ENCODE peak calls at places on chromosomes 2 and 18, in four cellular contexts. G is fibroblast of pulmonary artery; B is AG10803; R is effector memory CD4-positive, alpha-beta T cell. U is an unnamed sample.

GRCh38 chr2:35125278-35125677 is 1230.3 kb upstream of the CRIM1 start:
- DNase-seq in G (no peak), B (no peak), R (no peak), U (no peak)

GRCh38 chr18:326846-327245 is 59.0 kb upstream of the THOC1 start:
- DNase-seq in B (no peak), R (no peak), G (no peak), U (no peak)

GRCh38 chr2:129764376-129765325 is 214.8 kb upstream of the RAB6C start:
- DNase-seq in B (no peak), R (no peak), G (no peak), U (no peak)

GRCh38 chr2:184921676-184922075 is 323.3 kb downstream of the ZNF804A start:
- DNase-seq in R (no peak), B (no peak), G (no peak), U (no peak)

GRCh38 chr2:25257032-25257455 is 84.7 kb downstream of the DNMT3A start:
- DNase-seq in B (peak), G (peak), R (no peak), U (peak)

GRCh38 chr2:158009425-158009824 is 92.3 kb upstream of the UPP2 start:
- DNase-seq in G (peak), B (no peak), R (no peak), U (no peak)

GRCh38 chr2:216362730-216363129 is 9.6 kb downstream of the MARCHF4 start:
- DNase-seq in R (no peak), G (peak), B (peak), U (peak)

GRCh38 chr18:77366725-77367641 is 117.3 kb downstream of the GALR1 start:
- DNase-seq in G (no peak), R (no peak), B (peak), U (peak)

GRCh38 chr2:148553332-148553887 is 91.1 kb upstream of the EPC2 start:
- DNase-seq in R (no peak), B (no peak), G (no peak), U (no peak)
- H3K4me3 ChIP-seq in R (peak), B (peak), G (peak), U (peak)

DNA sequence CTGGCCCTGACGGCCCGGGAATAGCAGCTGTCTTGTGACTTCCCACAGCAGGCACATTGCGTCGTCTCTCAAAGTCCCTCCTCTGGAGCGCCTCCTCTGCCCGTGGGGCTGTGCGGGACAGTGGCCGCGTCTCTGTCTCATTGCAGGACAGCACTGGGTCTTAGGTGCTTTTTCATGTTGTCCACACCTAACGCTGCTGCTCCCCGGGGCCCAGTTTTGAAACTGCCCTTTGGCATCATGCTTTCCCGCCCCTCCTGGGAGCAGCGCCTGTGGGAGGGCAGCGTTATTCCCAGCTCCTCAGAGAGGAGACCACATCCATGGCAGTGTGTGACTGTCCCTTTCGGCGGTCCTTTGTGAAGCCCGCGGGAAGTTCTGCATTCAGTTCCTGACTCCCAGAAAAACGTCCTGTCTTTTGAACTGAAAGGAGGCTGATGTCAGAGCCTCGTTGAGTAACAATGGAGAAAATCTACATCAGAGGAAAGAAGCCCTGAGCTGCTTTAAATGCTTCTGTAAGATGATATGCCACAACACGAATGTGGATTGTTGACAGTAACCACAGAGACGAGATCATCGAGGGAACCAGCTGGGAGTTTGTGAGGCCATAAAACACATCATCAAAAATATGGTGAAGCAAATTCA is 226.0 kb downstream of the FAM210A start:
- DNase-seq in R (no peak), G (peak), B (peak), U (peak)
- H3K4me3 ChIP-seq in R (no peak), G (no peak), B (peak), U (peak)

GRCh38 chr2:219002395-219003266 is 9.4 kb upstream of the CRYBA2 start:
- DNase-seq in R (peak), B (no peak), G (peak), U (no peak)
- H3K4me3 ChIP-seq in R (peak), B (no peak), G (no peak), U (no peak)

GRCh38 chr2:76866464-76866863 is 655.7 kb downstream of the LRRTM4 start:
- DNase-seq in G (no peak), B (no peak), R (no peak), U (no peak)

GRCh38 chr2:76870581-76870980 is 651.6 kb downstream of the LRRTM4 start:
- DNase-seq in B (no peak), R (no peak), G (peak), U (no peak)

GRCh38 chr2:76867854-76868253 is 654.3 kb downstream of the LRRTM4 start:
- DNase-seq in G (peak), R (no peak), B (no peak), U (no peak)

GRCh38 chr2:76870011-76870410 is 652.2 kb downstream of the LRRTM4 start:
- DNase-seq in R (no peak), B (no peak), G (peak), U (no peak)
- H3K4me3 ChIP-seq in R (no peak), B (no peak), G (no peak), U (no peak)

GRCh38 chr2:9112079-9112721 is 94.4 kb upstream of the ASAP2 start:
- DNase-seq in R (no peak), B (peak), G (peak), U (peak)
- H3K4me3 ChIP-seq in R (no peak), B (no peak), G (no peak), U (no peak)

GRCh38 chr2:126660068-126660467 is 4.1 kb downstream of the GYPC start:
- DNase-seq in B (no peak), R (no peak), G (no peak), U (no peak)

GRCh38 chr2:126657146-126657635 is 1.2 kb downstream of the GYPC start:
- DNase-seq in R (peak), B (peak), G (peak), U (peak)

GRCh38 chr2:126657636-126658315 is 1.8 kb downstream of the GYPC start:
- DNase-seq in R (peak), B (peak), G (peak), U (peak)

GRCh38 chr2:126658316-126658909 is 2.5 kb downstream of the GYPC start:
- DNase-seq in R (no peak), G (no peak), B (no peak), U (no peak)

DNA sequence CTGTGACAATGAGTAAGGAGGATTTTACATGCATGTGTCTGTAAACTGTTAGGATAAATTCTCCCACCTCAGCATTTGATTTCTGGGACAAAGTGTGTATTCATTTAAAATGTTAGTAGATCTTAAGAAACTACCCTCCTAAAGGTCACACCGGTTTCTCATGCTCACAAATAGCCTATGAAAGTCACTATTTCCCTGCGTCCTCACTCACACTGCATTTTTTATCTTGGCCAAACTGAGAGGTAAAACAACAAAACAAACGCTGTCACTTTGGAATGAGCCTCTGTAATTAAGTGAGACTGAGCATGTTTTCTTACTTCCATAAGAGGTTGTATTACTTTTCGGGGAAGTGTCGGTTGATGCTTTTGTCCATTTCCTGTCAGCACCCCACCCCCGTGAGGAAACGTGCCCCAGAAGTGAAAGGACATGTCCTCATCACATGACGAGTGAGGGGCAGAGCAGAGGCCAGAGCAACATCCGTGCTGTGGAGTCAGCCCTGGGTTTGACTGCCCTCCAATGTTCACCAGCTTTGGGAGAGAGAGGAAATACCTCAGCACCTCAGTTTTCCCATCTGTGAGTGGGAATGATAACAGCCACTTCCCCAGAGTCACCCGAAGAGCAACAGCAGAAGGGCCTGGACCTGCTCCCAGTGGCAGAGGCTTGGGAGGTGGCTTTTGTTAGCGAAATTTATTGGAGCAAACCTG is 3.1 kb downstream of the GYPC start:
- DNase-seq in B (peak), G (peak), R (peak), U (peak)
- H3K4me3 ChIP-seq in B (peak), G (no peak), R (peak), U (peak)

DNA sequence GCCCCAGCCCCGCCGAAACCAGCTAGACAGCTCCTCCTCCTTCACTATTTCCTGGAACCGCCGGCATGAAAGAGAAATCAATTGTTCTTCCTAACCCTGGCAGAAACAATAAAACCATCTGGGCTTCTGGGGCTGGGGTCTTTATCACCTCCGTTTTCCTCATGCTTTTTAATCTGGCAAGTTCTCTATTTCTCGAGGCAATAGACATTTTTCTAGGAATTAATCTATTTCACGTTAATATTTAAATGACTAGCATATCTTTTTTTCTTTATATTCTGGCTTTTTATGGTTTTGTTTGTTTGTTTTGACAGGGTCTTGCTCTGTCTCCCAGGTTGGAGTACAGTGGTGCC is 1.4 kb upstream of the KIF1A start:
- DNase-seq in G (no peak), R (no peak), B (no peak), U (no peak)
- H3K4me3 ChIP-seq in G (no peak), R (no peak), B (no peak), U (no peak)

DNA sequence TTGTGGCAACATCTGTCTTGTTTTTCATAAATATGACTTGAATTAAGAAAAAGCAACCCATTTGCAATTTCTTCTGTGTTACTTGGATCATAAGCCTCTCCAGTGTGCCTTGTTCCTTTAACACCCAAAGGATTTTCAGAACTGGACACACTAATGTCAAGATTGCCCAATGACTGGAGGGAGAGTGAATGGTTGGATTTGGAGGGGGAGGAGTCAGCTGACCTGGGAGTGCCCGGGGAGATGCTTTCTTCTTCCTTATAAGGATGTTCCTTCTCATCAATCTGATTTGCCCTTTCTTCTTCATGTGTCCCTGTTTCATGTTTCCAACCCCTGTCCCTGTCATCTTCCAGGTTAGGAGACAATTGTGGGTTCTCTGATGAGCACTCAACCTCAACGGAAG is 48.8 kb downstream of the ALPK2 start:
- DNase-seq in G (no peak), R (no peak), B (peak), U (peak)
- H3K4me3 ChIP-seq in G (no peak), R (no peak), B (peak), U (peak)

GRCh38 chr2:19989342-19989680 is 594 bp downstream of the WDR35 start:
- DNase-seq in B (no peak), G (no peak), R (no peak), U (no peak)

GRCh38 chr2:19991895-19992294 is 2.0 kb upstream of the WDR35 start:
- DNase-seq in B (no peak), R (no peak), G (no peak), U (no peak)

GRCh38 chr2:19989681-19990415 is at the start of gene WDR35:
- DNase-seq in R (peak), B (peak), G (peak), U (peak)

GRCh38 chr2:19988600-19988999 is 1.3 kb downstream of the WDR35 start:
- DNase-seq in B (no peak), G (no peak), R (no peak), U (no peak)

GRCh38 chr2:19990416-19990728 is 467 bp upstream of the WDR35 start:
- DNase-seq in B (no peak), R (no peak), G (no peak), U (no peak)
- H3K4me3 ChIP-seq in B (peak), R (peak), G (peak), U (peak)

DNA sequence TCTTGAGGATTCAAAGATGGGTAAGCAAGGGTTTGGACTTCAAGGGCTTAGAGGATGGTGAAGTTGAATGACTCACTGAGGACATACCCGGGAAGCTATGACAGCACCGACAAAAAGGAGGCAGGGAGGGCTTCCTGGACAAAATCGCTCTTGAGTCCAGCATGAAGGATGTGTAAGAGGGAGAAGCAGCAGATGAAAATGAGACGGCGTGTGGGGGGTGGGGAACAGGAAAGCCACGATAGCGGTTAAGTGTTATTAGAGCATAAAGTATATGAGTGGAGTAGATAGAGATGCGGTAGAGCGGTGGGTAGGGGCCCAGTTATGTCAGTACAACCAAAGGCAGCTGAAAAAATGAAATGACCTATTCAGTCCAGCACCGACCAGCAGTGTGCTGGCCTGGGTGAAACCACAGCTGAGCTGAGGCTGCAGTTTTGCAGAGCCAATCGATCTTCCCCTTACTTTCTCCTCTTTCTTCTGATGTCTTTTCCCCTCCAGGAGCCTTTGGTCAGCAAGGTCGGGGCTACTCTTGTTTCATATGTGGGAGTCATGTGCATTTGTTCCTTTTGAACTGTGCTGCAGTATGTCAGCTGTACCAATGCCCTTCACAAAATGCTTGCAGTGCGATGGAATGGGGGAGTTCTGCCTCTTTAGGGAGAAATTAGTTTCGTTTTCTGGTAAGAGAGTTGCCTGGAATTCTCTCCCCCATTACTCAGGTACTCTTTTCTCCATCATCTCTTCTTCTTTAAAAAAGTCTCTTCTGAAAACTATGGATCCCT is 2.0 kb upstream of the THUMPD2 start:
- DNase-seq in R (no peak), G (no peak), B (no peak), U (no peak)
- H3K4me3 ChIP-seq in R (no peak), G (peak), B (peak), U (peak)